ENCODE peak calls at places on chromosomes 1 and 21, in six cellular contexts. U is GM12891, E is HCT116, O is A549, M is lower leg skin, K is heart left ventricle. P is an unnamed sample.

GRCh38 chr1:68975534-68975933 is 478.7 kb upstream of the DEPDC1 start:
- DNase-seq in M (no peak), O (no peak), E (no peak), K (no peak), U (no peak), P (no peak)

GRCh38 chr1:56516539-56517252 is 62.7 kb downstream of the PLPP3 start:
- DNase-seq in O (no peak), K (no peak), U (peak), E (peak), M (peak), P (peak)

GRCh38 chr1:155062702-155063411 is 683 bp upstream of the EFNA4 start:
- DNase-seq in O (peak), U (peak), K (peak), M (peak), E (no peak), P (peak)

GRCh38 chr21:46153259-46154154 is 1.9 kb downstream of the FTCD start:
- DNase-seq in U (peak), M (no peak), K (peak), E (no peak), O (no peak), P (peak)

GRCh38 chr1:32724678-32725594 is 22.4 kb upstream of the SYNC start:
- DNase-seq in E (peak), U (no peak), O (peak), K (peak), M (no peak), P (peak)

GRCh38 chr1:24426738-24427468 is 11.3 kb downstream of the NIPAL3 start:
- DNase-seq in O (no peak), U (no peak), K (no peak), M (no peak), E (no peak), P (no peak)

GRCh38 chr1:100290291-100290690 is 24.3 kb downstream of the RTCA start:
- DNase-seq in M (no peak), K (no peak), U (no peak), E (no peak), O (no peak), P (no peak)

GRCh38 chr1:36160949-36161485 is 5.1 kb downstream of the MAP7D1 start:
- DNase-seq in K (peak), O (peak), M (peak), U (no peak), E (no peak), P (peak)

GRCh38 chr21:32868631-32869454 is 97.3 kb upstream of the PAXBP1 start:
- DNase-seq in U (no peak), K (no peak), E (no peak), M (no peak), O (no peak), P (no peak)

GRCh38 chr1:242847390-242847993 is 323.0 kb upstream of the PLD5 start:
- DNase-seq in M (no peak), E (no peak), K (no peak), U (no peak), O (peak), P (peak)

GRCh38 chr1:19775831-19776230 is 23.9 kb downstream of the TMCO4 start:
- DNase-seq in O (no peak), K (no peak), M (no peak), U (no peak), E (no peak), P (no peak)

GRCh38 chr1:100532645-100533044 is 5.3 kb upstream of the GPR88 start:
- DNase-seq in M (no peak), K (no peak), O (no peak), E (no peak), U (no peak), P (no peak)

GRCh38 chr1:169012416-169012815 is 94.1 kb upstream of the ATP1B1 start:
- DNase-seq in K (no peak), M (no peak), U (no peak), E (no peak), O (no peak), P (no peak)

GRCh38 chr1:6966326-6966725 is 181.1 kb downstream of the CAMTA1 start:
- DNase-seq in E (no peak), K (no peak), O (no peak), M (no peak), U (no peak), P (no peak)

GRCh38 chr1:25030674-25031589 is 100.9 kb upstream of the RUNX3 start:
- DNase-seq in E (no peak), M (no peak), O (no peak), K (no peak), U (peak), P (no peak)

GRCh38 chr1:220631238-220631842 is 58.8 kb upstream of the C1orf115 start:
- DNase-seq in K (no peak), O (peak), U (no peak), M (no peak), E (no peak), P (no peak)

GRCh38 chr1:230351516-230351915 is 74.6 kb downstream of the PGBD5 start:
- DNase-seq in O (no peak), U (no peak), M (no peak), K (no peak), E (no peak), P (no peak)

GRCh38 chr1:45943185-45943584 is 139.8 kb downstream of the MAST2 start:
- DNase-seq in O (no peak), K (no peak), E (no peak), M (no peak), U (no peak), P (no peak)

GRCh38 chr21:37758997-37759396 is 157.3 kb downstream of the KCNJ6 start:
- DNase-seq in E (no peak), O (peak), U (no peak), K (no peak), M (no peak), P (peak)

GRCh38 chr21:32705139-32705538 is 22.7 kb downstream of the SYNJ1 start:
- DNase-seq in U (no peak), M (no peak), K (no peak), E (no peak), O (no peak), P (no peak)

GRCh38 chr1:245583081-245583480 is 428.3 kb downstream of the KIF26B start:
- DNase-seq in E (no peak), K (no peak), M (no peak), O (no peak), U (no peak), P (no peak)

GRCh38 chr1:57281324-57281723 is 142.5 kb downstream of the DAB1 start:
- DNase-seq in O (no peak), K (no peak), E (no peak), U (no peak), M (no peak), P (no peak)

DNA sequence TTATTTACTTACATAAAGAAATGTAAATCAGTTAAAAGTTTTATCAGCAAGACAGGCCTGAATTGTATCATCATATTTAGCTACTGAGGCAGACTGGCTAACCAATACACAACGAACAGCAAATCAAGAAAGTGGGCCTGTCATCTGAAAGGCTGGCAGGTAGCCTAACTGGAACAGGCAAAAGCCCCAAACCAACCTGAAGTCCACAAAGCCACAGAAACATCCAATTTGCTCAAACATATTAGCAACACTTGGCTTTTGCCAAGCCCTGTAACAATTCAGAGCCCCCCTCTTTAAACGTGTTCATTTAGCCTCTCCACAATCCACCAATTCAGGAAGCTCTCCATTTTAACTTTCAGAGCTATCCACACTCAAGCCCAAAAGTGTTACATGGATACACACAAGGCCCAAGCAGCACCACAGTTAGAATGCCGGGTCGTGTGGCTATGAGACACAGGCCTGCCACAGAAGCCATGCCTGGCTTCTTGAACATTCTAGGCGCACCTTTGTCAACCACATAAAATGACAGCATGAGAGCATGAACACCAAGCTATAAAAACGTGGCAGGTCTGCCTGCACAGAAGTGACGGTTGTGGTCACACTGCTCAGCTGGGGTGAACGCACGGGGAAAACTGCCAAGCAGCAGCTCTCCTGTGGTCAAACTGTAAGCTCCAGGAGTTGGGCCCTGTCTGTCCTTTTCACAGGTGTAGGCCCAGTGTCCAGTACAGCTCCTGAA is 49.3 kb downstream of the CD34 start:
- DNase-seq in U (no peak), O (no peak), K (no peak), M (no peak), E (no peak), P (no peak)
- TF ChIP-seq POLR2A in U (no peak), O (no peak), K (no peak), M (no peak), E (no peak), P (no peak)

GRCh38 chr1:117059678-117060440 is at the start of gene TTF2:
- DNase-seq in E (peak), O (peak), M (peak), K (peak), U (peak), P (peak)

GRCh38 chr1:117060441-117061317 is 553 bp downstream of the TTF2 start:
- DNase-seq in O (peak), K (no peak), E (peak), M (peak), U (no peak), P (peak)

GRCh38 chr1:117059334-117059677 is 820 bp upstream of the TTF2 start:
- DNase-seq in K (no peak), U (no peak), E (peak), O (peak), M (peak), P (peak)

GRCh38 chr1:117058810-117059209 is 1.3 kb upstream of the TTF2 start:
- DNase-seq in U (no peak), M (no peak), K (no peak), E (no peak), O (no peak), P (peak)

DNA sequence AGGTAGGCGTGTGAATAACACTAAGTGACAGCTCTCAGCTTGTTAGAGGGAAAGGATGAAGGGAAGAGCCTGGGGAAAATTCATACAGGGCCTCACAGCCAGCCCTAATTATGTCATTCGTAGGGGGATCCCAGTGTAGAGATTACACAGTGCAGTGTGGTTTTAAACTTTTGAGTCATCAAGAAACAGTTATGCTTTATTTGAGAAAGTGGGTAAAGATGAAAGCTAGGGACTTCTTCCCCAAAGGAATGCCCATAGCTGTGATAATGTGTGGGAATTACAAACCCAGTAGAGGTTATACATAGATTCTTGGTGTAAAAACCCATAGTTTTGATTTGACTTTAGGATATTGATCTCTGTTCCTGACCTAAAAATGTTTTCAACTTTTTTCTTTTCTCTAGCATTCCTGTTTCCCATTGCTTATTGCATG is 1.9 kb downstream of the TTF2 start:
- DNase-seq in O (no peak), U (no peak), K (no peak), E (no peak), M (no peak), P (peak)
- TF ChIP-seq POLR2A in O (no peak), U (no peak), K (no peak), E (no peak), M (no peak), P (no peak)

DNA sequence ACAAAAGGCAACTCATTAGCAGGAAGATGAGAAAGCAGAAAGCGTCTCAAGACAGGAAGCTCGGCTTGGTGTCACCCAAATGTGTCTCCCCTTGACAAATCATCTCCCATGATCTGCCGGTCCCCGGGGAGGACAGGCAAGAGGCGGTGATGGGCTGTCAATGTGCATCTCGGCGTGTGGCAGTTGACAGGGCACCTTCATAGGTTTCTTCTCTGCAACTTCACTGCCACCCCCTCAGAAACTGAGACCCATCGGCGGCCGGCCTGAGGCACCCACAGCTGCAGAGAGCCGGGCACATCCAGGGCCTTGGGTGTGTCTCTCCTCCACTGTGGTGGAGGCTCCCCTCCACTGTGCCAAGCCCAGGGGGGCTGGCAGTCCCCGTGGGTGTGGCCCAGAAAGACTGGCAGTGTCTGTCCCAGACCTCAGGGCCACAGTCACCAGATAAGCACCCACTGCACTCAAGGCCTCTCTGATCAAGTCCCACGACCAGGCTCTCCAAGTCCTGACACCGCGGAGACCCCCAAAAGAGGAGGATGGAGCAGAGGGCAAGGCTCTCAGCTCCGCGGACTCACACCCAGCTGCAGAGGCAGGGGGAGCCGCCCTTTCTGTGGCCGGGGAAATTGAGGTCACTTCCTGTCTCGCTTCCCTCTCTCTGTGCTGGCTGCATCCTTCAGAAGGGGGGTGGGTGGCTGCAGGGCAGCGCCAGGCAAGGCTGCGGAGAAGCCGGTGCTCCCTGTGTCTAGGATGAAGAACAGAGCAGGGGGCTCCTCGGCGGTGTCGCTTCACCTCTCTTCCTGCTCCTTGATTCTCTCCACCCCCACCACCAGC is 39.6 kb upstream of the LBR start:
- DNase-seq in K (peak), O (no peak), U (peak), M (peak), E (no peak), P (peak)
- TF ChIP-seq POLR2A in K (peak), O (no peak), U (peak), M (no peak), E (no peak), P (peak)

GRCh38 chr1:52552505-52553371 is at the start of gene TUT4:
- DNase-seq in E (peak), O (peak), K (peak), U (peak), M (peak), P (peak)
- TF ChIP-seq POLR2A in E (peak), O (peak), K (peak), U (no peak), M (no peak), P (no peak)

DNA sequence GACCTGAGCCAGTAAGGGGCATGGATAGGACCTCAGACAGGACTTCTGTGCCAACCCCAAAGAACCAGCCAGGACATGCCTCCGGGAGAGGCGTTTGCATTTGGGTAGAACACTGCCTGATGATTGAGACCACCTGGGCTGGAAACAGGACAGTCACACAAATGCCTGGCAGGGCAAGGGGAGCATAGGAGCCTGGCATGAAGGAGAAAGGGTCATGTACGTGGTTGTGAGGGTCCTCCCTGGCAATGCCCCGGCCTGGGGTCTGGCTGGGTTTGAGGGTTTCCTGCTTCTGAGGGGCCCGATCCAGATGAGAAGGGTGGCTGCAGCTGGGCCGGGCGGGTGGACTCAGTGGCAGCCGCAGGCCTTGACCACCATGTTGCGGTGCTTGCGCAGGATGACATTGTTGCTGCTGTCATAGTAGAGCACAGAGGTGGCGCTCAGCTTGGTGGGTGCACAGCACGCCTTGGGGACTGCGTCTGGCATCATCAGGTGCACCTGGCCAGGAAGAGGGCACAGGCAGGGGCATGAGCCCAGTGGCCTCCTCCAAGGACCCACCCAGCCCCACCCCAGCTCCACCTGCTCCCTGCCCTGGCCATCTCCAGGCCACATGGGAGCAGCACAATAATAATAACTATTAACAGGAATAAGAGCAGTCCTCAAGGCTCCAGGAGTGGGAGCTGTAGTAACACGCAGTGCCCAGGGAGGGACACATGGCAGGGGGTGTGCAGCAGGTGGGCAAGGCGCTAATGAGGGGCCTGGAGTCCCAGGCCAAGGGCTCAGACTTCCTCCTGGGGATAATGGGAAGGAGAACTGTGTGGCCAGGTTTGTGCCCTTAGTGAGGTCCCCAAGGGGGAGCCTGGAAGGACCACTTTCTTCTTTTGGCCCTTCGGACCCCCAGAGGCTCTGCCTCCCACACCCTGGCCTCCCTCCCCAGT is 10.8 kb downstream of the OXCT2 start:
- DNase-seq in U (no peak), M (no peak), O (no peak), K (no peak), E (no peak), P (no peak)
- TF ChIP-seq POLR2A in U (no peak), M (no peak), O (no peak), K (no peak), E (no peak), P (no peak)

DNA sequence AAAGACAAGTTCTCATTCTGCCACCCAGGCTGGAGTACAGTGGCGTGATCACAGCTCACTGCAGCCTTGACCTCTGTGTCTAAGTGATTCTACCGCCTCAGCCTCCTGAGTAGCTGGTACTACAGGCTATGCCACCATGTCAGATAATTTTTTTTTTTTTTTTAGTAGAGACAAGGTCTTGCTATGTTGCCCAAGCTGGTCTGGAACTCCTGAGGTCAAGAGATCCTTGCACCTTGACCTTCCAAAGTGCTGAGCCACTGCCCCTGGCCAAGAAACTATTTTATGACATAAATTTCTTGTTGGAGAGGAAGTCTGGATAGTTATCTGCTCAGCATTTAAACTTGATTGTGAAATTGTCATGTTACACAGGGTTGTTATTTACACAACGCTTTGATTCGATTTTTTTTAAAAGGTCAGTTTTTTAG is 2.1 kb downstream of the SCCPDH start:
- DNase-seq in O (no peak), K (no peak), M (no peak), U (no peak), E (no peak), P (no peak)
- TF ChIP-seq POLR2A in O (no peak), K (no peak), M (no peak), U (no peak), E (no peak), P (no peak)

P was measured in erythroblast.